ENCODE peak calls at places on chromosomes 12 and 14, in four cellular contexts. F is GM12878, O is IMR-90, S is K562. I is an unnamed sample.

GRCh38 chr14:72745546-72745945 is 148.4 kb downstream of the DPF3 start:
- DNase-seq in S (no peak), O (peak; percentile 89), F (no peak), I (peak; percentile 15)

GRCh38 chr12:14190694-14191093 is 174.8 kb upstream of the ATF7IP start:
- DNase-seq in F (no peak), S (no peak), O (no peak), I (no peak)

GRCh38 chr14:99195602-99196309 is 76.2 kb downstream of the BCL11B start:
- DNase-seq in O (no peak), S (no peak), F (no peak), I (no peak)

GRCh38 chr12:110677206-110677911 is 11.6 kb downstream of the HVCN1 start:
- DNase-seq in O (no peak), F (peak; percentile 97), S (no peak), I (no peak)

GRCh38 chr12:26340649-26341048 is 145.3 kb downstream of the SSPN start:
- DNase-seq in O (no peak), F (peak; percentile 37), S (no peak), I (no peak)

GRCh38 chr14:68986926-68987652 is 8.0 kb upstream of the ACTN1 start:
- DNase-seq in O (peak; percentile 6), S (no peak), F (no peak), I (no peak)

GRCh38 chr12:130765186-130765659 is 49.1 kb upstream of the RIMBP2 start:
- DNase-seq in S (no peak), O (peak; percentile 15), F (no peak), I (peak; percentile 69)

GRCh38 chr12:124376435-124376834 is 81.5 kb downstream of the RFLNA start:
- DNase-seq in F (no peak), O (no peak), S (no peak), I (no peak)

GRCh38 chr14:60594077-60594476 is 55.2 kb downstream of the SIX1 start:
- DNase-seq in S (no peak), F (no peak), O (no peak), I (no peak)

DNA sequence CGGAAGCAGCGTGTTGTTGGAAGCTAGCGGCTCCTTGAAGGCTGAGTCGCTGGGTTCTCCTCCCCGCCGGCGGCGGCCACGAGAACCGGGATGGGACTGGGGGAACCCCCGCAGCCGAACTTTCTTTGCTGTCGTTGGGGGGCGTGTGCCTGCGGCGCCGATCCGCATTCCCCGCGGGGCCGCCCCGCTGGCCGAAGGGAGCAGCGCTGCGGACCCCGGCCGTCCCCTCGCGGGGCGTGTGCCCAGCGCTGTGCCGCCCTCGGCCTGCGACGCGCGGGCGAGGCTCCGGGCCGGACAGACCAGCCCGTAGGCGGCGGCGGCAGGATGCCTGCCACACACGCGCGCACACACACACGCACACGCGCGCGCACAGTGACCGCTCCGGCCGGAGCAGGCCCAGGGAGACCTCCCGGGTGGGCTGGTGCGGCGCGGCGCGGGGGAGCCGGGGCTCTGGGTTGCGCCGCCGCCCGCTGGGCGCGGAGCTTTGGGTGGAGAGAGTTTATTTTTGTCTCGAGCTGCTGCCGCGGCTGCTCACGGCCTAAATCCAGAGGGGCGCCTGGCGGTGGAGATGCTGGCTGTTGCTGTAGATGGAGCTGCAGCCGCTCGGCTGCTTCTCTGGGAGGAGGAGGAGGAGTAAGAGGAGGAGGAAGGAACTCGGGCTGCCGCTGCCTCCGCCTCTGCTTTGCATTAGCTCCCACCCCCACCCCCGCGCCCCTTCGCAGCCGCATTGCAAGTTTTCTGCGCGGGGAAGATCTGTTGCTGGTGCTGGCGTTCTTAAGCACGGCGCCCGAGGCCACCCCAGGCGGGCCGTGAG is at the start of gene SAMD4A:
- DNase-seq in S (peak; percentile 47), F (no peak), O (peak; percentile 86), I (peak; percentile 88)
- TF ChIP-seq POLR2A in S (peak; percentile 54), F (no peak), O (peak; percentile 28), I (peak; percentile 21)

DNA sequence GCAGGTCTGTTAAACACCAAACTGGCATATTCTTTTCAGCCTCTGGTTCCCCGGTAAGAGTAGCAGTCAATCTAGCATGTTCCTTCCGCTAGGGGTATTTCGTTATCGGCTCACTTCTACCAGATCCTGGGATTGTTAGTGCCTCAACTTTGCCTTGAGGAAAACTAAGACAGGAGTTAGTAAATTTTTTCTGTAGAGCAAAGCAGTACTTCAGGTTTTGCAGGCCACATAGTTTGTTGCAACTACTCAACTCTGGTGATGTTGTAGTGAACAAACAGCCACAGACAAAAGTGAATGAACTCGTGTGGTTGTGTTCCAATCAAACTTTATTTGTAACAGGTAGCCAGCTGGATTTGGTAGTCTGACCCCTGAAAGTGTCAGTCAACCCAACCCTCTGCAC is 6.3 kb upstream of the CDH24 start:
- DNase-seq in O (no peak), S (no peak), F (no peak), I (no peak)
- TF ChIP-seq ELK1 in O (no peak), S (no peak), F (no peak), I (no peak)

DNA sequence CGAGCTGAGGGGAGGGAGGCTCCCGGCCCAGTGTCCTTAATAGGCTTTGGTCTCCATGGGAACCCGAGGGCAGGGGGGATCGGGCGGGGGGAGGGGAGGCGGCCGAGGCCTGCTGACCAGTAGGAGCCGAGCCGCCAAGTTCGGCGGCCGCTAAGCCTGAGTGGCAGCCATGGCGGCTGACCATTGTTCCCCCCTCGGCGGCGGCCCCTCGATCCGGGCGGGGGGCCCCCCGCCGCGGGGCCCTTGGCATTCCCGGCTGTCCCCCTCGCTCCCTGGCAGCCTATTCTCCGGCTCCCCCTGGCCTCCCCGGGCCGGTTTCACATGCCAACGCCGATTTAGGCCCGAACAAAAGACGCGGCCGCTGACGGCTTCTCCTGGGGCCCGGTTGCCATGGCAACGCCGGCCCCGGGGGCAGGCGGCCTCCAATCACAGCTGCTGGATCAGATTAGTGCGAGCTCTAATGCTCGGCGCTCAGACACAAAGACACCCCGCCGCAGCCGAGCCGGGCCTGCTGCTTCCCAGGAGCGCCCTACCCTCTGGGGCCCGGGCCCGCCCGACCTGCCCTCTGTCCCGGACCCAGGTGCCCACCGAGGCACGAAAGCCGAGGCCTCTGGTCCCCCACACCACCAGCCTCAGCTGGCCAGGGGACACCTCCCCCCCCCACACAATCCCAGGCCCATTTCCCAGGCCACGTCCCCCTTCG is 7.3 kb downstream of the MSI1 start:
- DNase-seq in F (no peak), O (peak; percentile 34), S (peak; percentile 92), I (no peak)
- TF ChIP-seq POLR2A in F (no peak), O (no peak), S (no peak), I (no peak)

GRCh38 chr12:131862994-131863710 is 31.3 kb upstream of the ULK1 start:
- DNase-seq in O (no peak), S (peak; percentile 87), F (no peak), I (no peak)
- TF ChIP-seq ELK1 in O (no peak), S (no peak), F (no peak), I (no peak)

GRCh38 chr12:6689000-6689882 is at the start of gene ZNF384:
- DNase-seq in O (peak; percentile 99), S (peak; percentile 87), F (peak; percentile 97), I (peak; percentile 100)
- TF ChIP-seq POLR2A in O (peak; percentile 81), S (peak; percentile 77), F (peak; percentile 88), I (peak; percentile 59)

GRCh38 chr12:53623526-53623925 is 2.7 kb downstream of the ATF7 start:
- DNase-seq in O (peak; percentile 66), S (peak; percentile 31), F (no peak), I (peak; percentile 35)
- TF ChIP-seq ELK1 in O (no peak), S (no peak), F (no peak), I (no peak)

GRCh38 chr14:92490239-92490959 is 23.2 kb upstream of the RIN3 start:
- DNase-seq in O (peak; percentile 23), F (no peak), S (no peak), I (no peak)

GRCh38 chr14:92492261-92492660 is 21.3 kb upstream of the RIN3 start:
- DNase-seq in F (no peak), O (no peak), S (no peak), I (no peak)

GRCh38 chr14:92493024-92493423 is 20.6 kb upstream of the RIN3 start:
- DNase-seq in S (no peak), O (no peak), F (no peak), I (no peak)

GRCh38 chr14:92493492-92493891 is 20.1 kb upstream of the RIN3 start:
- DNase-seq in F (no peak), S (no peak), O (no peak), I (no peak)

GRCh38 chr14:92491782-92492181 is 21.8 kb upstream of the RIN3 start:
- DNase-seq in F (no peak), O (no peak), S (no peak), I (no peak)
- TF ChIP-seq POLR2A in F (no peak), O (no peak), S (no peak), I (no peak)

GRCh38 chr14:91215381-91215780 is 29.1 kb downstream of the GPR68 start:
- DNase-seq in S (no peak), O (no peak), F (no peak), I (no peak)

GRCh38 chr14:91219505-91220389 is 24.8 kb downstream of the GPR68 start:
- DNase-seq in S (no peak), O (no peak), F (no peak), I (no peak)

GRCh38 chr14:91220581-91221000 is 23.9 kb downstream of the GPR68 start:
- DNase-seq in F (no peak), O (no peak), S (no peak), I (no peak)

GRCh38 chr14:91216731-91217226 is 27.7 kb downstream of the GPR68 start:
- DNase-seq in F (no peak), S (no peak), O (no peak), I (no peak)

GRCh38 chr14:91218041-91218440 is 26.5 kb downstream of the GPR68 start:
- DNase-seq in F (no peak), O (no peak), S (no peak), I (no peak)
- TF ChIP-seq ELK1 in F (no peak), O (no peak), S (no peak), I (no peak)

DNA sequence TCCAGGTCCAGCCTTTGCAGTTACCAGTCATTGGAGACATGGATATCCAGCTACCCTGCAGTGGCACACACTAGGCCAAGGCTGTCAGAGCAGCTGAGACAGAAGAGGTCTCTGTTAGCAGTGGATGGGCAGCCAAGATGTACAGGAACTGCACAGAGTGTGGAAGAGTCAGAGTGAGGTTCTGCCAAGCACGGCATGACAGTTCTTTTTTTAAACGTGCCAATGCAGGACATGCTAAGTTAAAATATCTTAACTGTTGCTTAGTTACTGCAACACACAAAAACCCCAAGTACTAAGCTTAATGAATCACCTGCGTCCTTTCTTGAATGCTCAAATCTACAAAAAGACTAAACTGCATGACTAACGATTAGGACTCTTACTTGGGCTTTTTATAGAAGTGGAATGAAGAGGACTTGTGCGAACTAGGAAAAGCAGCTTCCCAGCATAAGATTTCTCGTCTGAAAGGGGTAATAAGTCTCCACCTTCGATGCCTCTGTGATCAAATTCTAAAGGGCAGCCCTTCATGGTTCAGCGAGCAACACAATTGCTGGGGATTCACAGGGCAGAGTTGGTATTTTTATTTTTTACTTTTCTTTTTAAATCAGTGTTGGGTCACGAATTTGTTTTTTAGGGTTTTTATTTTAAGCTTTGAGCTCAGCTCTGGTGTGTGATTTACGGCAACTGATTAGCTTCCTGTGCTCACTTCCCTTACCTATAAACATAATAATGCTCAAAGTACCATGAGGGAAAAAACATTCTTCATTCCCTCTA is 20.6 kb downstream of the MAPK1IP1L start:
- DNase-seq in S (no peak), F (peak; percentile 92), O (peak; percentile 94), I (peak; percentile 32)
- TF ChIP-seq POLR2A in S (no peak), F (peak; percentile 50), O (peak; percentile 47), I (no peak)